ENCODE peak calls at places on chromosomes 11 and 22, in eight cellular contexts. O is left lung; A is AG04450; C is CD8-positive, alpha-beta T cell; Y is epithelial cell of proximal tubule; Z is A549; D is OCI-LY7; L is NB4. H is an unnamed sample.

GRCh38 chr22:30665786-30666185 is 1.9 kb downstream of the DUSP18 start:
- DNase-seq in O (no peak), A (no peak), C (no peak), Y (no peak), Z (no peak), D (no peak), L (no peak), H (no peak)

GRCh38 chr11:84794663-84795443 is 832.3 kb downstream of the DLG2 start:
- DNase-seq in O (no peak), A (no peak), C (no peak), Y (no peak), Z (no peak), D (no peak), L (no peak), H (no peak)

GRCh38 chr11:16402654-16403447 is 46.5 kb upstream of the SOX6 start:
- DNase-seq in O (no peak), A (no peak), C (no peak), Y (no peak), Z (no peak), D (no peak), L (no peak), H (no peak)

GRCh38 chr11:13140873-13141655 is 131.9 kb downstream of the RASSF10 start:
- DNase-seq in O (peak), A (no peak), C (no peak), Y (no peak), Z (no peak), D (no peak), L (peak), H (no peak)

GRCh38 chr22:31082606-31083376 is 1.7 kb downstream of the SMTN start:
- DNase-seq in O (peak), A (no peak), C (peak), Y (no peak), Z (peak), D (peak), L (peak), H (peak)

GRCh38 chr11:12531020-12531419 is 143.2 kb upstream of the TEAD1 start:
- DNase-seq in O (no peak), A (no peak), C (no peak), Y (no peak), Z (no peak), D (no peak), L (no peak), H (no peak)

GRCh38 chr11:46745328-46745727 is 26.3 kb downstream of the F2 start:
- DNase-seq in O (no peak), A (no peak), C (no peak), Y (no peak), Z (no peak), D (no peak), L (no peak), H (no peak)

GRCh38 chr11:122439911-122440782 is 215.4 kb upstream of the UBASH3B start:
- DNase-seq in O (no peak), A (no peak), C (no peak), Y (peak), Z (peak), D (no peak), L (peak), H (peak)

GRCh38 chr11:110564676-110565343 is 135.1 kb downstream of the FDX1 start:
- DNase-seq in O (no peak), A (no peak), C (no peak), Y (no peak), Z (no peak), D (no peak), L (no peak), H (no peak)

GRCh38 chr11:35166369-35167360 is 27.7 kb downstream of the CD44 start:
- DNase-seq in O (no peak), A (no peak), C (peak), Y (peak), Z (peak), D (no peak), L (no peak), H (peak)

GRCh38 chr11:64545605-64546004 is 45.4 kb upstream of the SLC22A12 start:
- DNase-seq in O (no peak), A (peak), C (no peak), Y (peak), Z (peak), D (no peak), L (no peak), H (peak)

GRCh38 chr11:12175694-12176241 is 65.4 kb downstream of the MICAL2 start:
- DNase-seq in O (no peak), A (no peak), C (no peak), Y (peak), Z (peak), D (no peak), L (no peak), H (peak)

GRCh38 chr11:108117746-108118371 is 3.5 kb upstream of the ACAT1 start:
- DNase-seq in O (no peak), A (peak), C (no peak), Y (no peak), Z (peak), D (peak), L (peak), H (peak)

GRCh38 chr11:120950880-120951279 is 73.0 kb upstream of the TBCEL start:
- DNase-seq in O (no peak), A (no peak), C (no peak), Y (no peak), Z (no peak), D (no peak), L (no peak), H (no peak)

GRCh38 chr11:9651481-9651880 is 12.4 kb upstream of the SWAP70 start:
- DNase-seq in O (no peak), A (no peak), C (no peak), Y (no peak), Z (no peak), D (no peak), L (no peak), H (no peak)

GRCh38 chr22:37741312-37741795 is 44.5 kb downstream of the TRIOBP start:
- DNase-seq in O (peak), A (peak), C (no peak), Y (no peak), Z (peak), D (no peak), L (peak), H (peak)

GRCh38 chr11:128240546-128240945 is 346.8 kb downstream of the ETS1 start:
- DNase-seq in O (no peak), A (no peak), C (no peak), Y (peak), Z (no peak), D (no peak), L (no peak), H (peak)

GRCh38 chr11:96141649-96142048 is 201.3 kb downstream of the MAML2 start:
- DNase-seq in O (no peak), A (no peak), C (no peak), Y (no peak), Z (no peak), D (no peak), L (no peak), H (no peak)

GRCh38 chr22:49961601-49962011 is 1.0 kb downstream of the PIM3 start:
- DNase-seq in O (peak), A (no peak), C (no peak), Y (no peak), Z (no peak), D (no peak), L (no peak), H (peak)

GRCh38 chr22:42880815-42881214 is 23.7 kb upstream of the ARFGAP3 start:
- DNase-seq in O (no peak), A (no peak), C (no peak), Y (no peak), Z (no peak), D (no peak), L (no peak), H (no peak)
- H3K4me3 ChIP-seq in O (no peak), A (no peak), C (no peak), Y (no peak), Z (no peak), D (no peak), L (no peak), H (no peak)

GRCh38 chr11:10750838-10751580 is at the start of gene CTR9:
- DNase-seq in O (peak), A (peak), C (peak), Y (peak), Z (peak), D (peak), L (peak), H (peak)
- TF ChIP-seq CTCF in O (no peak), A (peak), C (no peak), Y (no peak), Z (peak), D (peak), L (peak), H (peak)

GRCh38 chr11:75810637-75811383 is 4.2 kb upstream of the UVRAG start:
- DNase-seq in O (no peak), A (no peak), C (no peak), Y (no peak), Z (no peak), D (no peak), L (peak), H (no peak)

GRCh38 chr11:75812542-75813040 is 2.4 kb upstream of the UVRAG start:
- DNase-seq in O (no peak), A (no peak), C (no peak), Y (no peak), Z (no peak), D (no peak), L (no peak), H (no peak)

GRCh38 chr11:75809991-75810390 is 5.0 kb upstream of the UVRAG start:
- DNase-seq in O (no peak), A (no peak), C (no peak), Y (no peak), Z (no peak), D (no peak), L (peak), H (no peak)

GRCh38 chr11:75813126-75813525 is 1.9 kb upstream of the UVRAG start:
- DNase-seq in O (no peak), A (no peak), C (no peak), Y (no peak), Z (no peak), D (no peak), L (no peak), H (no peak)

DNA sequence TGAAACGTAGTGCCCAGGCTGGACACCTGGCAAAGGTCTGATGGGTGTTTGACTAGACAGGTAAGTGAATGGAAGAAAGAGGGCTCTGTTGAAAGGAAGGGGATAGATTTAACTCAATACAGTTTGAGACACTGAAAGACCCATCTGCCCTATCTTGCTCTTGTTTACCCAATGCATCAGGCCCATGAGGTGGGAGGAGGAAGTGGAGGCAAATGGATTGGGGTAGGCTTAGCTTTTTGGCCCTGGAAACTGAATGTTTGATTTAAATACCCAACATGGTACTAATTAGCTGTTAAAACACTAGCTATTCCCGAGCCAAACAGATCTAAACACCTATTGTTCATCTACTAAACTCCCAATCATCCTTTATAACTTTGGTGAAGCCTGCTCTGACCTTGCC is 3.5 kb upstream of the UVRAG start:
- DNase-seq in O (no peak), A (no peak), C (no peak), Y (no peak), Z (no peak), D (no peak), L (peak), H (no peak)
- H3K4me3 ChIP-seq in O (no peak), A (no peak), C (no peak), Y (no peak), Z (no peak), D (no peak), L (peak), H (no peak)

GRCh38 chr22:26479043-26479791 is 4.4 kb downstream of the HPS4 start:
- DNase-seq in O (no peak), A (no peak), C (no peak), Y (no peak), Z (no peak), D (peak), L (peak), H (no peak)
- TF ChIP-seq CTCF in O (no peak), A (no peak), C (no peak), Y (no peak), Z (no peak), D (peak), L (no peak), H (no peak)

H was measured in fibroblast of the aortic adventitia.